ENCODE peak calls at places on chromosomes 5 and 9, in eight cellular contexts. V, L, Q, A, B, W, T and M are unnamed samples.

GRCh38 chr5:135964670-135965320 is 10.0 kb upstream of the LECT2 start:
- DNase-seq in V (no peak), B (no peak), L (no peak), W (no peak), T (no peak), A (no peak), Q (no peak), M (peak)

GRCh38 chr5:122264610-122265009 is 47.4 kb upstream of the SNCAIP start:
- DNase-seq in T (no peak), L (no peak), A (no peak), B (no peak), W (no peak), V (no peak), Q (no peak), M (no peak)

GRCh38 chr5:55338092-55338613 is 30.4 kb downstream of the MTREX start:
- DNase-seq in V (no peak), W (no peak), T (no peak), Q (no peak), A (no peak), B (no peak), L (no peak), M (peak)

GRCh38 chr9:21812945-21813568 is 10.6 kb downstream of the MTAP start:
- DNase-seq in T (peak), L (peak), B (peak), V (no peak), W (peak), A (peak), Q (peak), M (peak)

GRCh38 chr9:136482046-136482792 is 621 bp downstream of the SEC16A start:
- DNase-seq in L (no peak), T (peak), V (peak), B (peak), A (peak), Q (peak), W (peak), M (peak)

GRCh38 chr5:178418471-178419010 is 171.7 kb downstream of the COL23A1 start:
- DNase-seq in B (no peak), V (no peak), W (no peak), Q (no peak), A (no peak), L (peak), T (no peak), M (no peak)

GRCh38 chr9:98006127-98006796 is 23.1 kb downstream of the ANP32B start:
- DNase-seq in B (no peak), Q (no peak), A (peak), L (no peak), T (no peak), V (no peak), W (no peak), M (peak)

GRCh38 chr9:101727621-101728524 is 10.6 kb downstream of the GRIN3A start:
- DNase-seq in V (peak), B (no peak), L (no peak), W (peak), T (no peak), Q (peak), A (no peak), M (peak)

GRCh38 chr9:132800038-132800648 is 77.9 kb downstream of the AK8 start:
- DNase-seq in Q (peak), A (peak), W (peak), B (peak), L (peak), V (peak), T (peak), M (peak)

GRCh38 chr5:110909415-110909814 is 162.1 kb upstream of the TSLP start:
- DNase-seq in T (no peak), Q (no peak), B (no peak), V (no peak), W (no peak), L (no peak), A (no peak), M (no peak)